ENCODE peak calls at places on chromosome 7, in seven cellular contexts. One of them, this sample, is unnamed.

GRCh38 chr7:14377646-14378266 is 388.3 kb upstream of the ETV1 start:
- DNase-seq in amniotic epithelial cell: peak; percentile 47
- DNase-seq in amniotic stem cell: no peak
- DNase-seq in MCF 10A: peak; percentile 61
- DNase-seq in body of pancreas: no peak
- DNase-seq in neuronal stem cell: no peak
- DNase-seq in NCI-H526 treated with DMSO at 0.1 percent for 48 hours: no peak
- DNase-seq in this sample: no peak

GRCh38 chr7:28165971-28166955 is 14.3 kb downstream of the JAZF1 start:
- DNase-seq in amniotic epithelial cell: peak; percentile 97
- DNase-seq in amniotic stem cell: peak; percentile 53
- DNase-seq in MCF 10A: peak; percentile 55
- DNase-seq in body of pancreas: no peak
- DNase-seq in neuronal stem cell: no peak
- DNase-seq in NCI-H526 treated with DMSO at 0.1 percent for 48 hours: no peak
- DNase-seq in this sample: no peak

GRCh38 chr7:35038340-35038738 is 1.1 kb upstream of the DPY19L1 start:
- DNase-seq in amniotic epithelial cell: no peak
- DNase-seq in amniotic stem cell: no peak
- DNase-seq in MCF 10A: no peak
- DNase-seq in body of pancreas: no peak
- DNase-seq in neuronal stem cell: no peak
- DNase-seq in NCI-H526 treated with DMSO at 0.1 percent for 48 hours: no peak
- DNase-seq in this sample: no peak

GRCh38 chr7:73850781-73851207 is 8.5 kb upstream of the METTL27 start:
- DNase-seq in amniotic epithelial cell: peak; percentile 99
- DNase-seq in amniotic stem cell: peak; percentile 87
- DNase-seq in MCF 10A: peak; percentile 97
- DNase-seq in body of pancreas: no peak
- DNase-seq in neuronal stem cell: no peak
- DNase-seq in NCI-H526 treated with DMSO at 0.1 percent for 48 hours: no peak
- DNase-seq in this sample: no peak

GRCh38 chr7:103073989-103074518 is 542 bp downstream of the FBXL13 start:
- DNase-seq in amniotic epithelial cell: peak; percentile 67
- DNase-seq in amniotic stem cell: no peak
- DNase-seq in MCF 10A: no peak
- DNase-seq in body of pancreas: peak; percentile 53
- DNase-seq in neuronal stem cell: no peak
- DNase-seq in NCI-H526 treated with DMSO at 0.1 percent for 48 hours: no peak
- DNase-seq in this sample: peak; percentile 6

GRCh38 chr7:44284216-44284615 is 41.2 kb downstream of the CAMK2B start:
- DNase-seq in amniotic epithelial cell: no peak
- DNase-seq in amniotic stem cell: no peak
- DNase-seq in MCF 10A: no peak
- DNase-seq in body of pancreas: peak; percentile 15
- DNase-seq in neuronal stem cell: no peak
- DNase-seq in NCI-H526 treated with DMSO at 0.1 percent for 48 hours: no peak
- DNase-seq in this sample: no peak

GRCh38 chr7:17185690-17186070 is 112.8 kb upstream of the AHR start:
- DNase-seq in amniotic epithelial cell: peak; percentile 65
- DNase-seq in amniotic stem cell: no peak
- DNase-seq in MCF 10A: no peak
- DNase-seq in body of pancreas: no peak
- DNase-seq in neuronal stem cell: no peak
- DNase-seq in NCI-H526 treated with DMSO at 0.1 percent for 48 hours: no peak
- DNase-seq in this sample: no peak

GRCh38 chr7:110766874-110767273 is 324.1 kb upstream of the LRRN3 start:
- DNase-seq in amniotic epithelial cell: no peak
- DNase-seq in amniotic stem cell: no peak
- DNase-seq in MCF 10A: no peak
- DNase-seq in body of pancreas: no peak
- DNase-seq in neuronal stem cell: no peak
- DNase-seq in NCI-H526 treated with DMSO at 0.1 percent for 48 hours: peak; percentile 50
- DNase-seq in this sample: no peak

GRCh38 chr7:4694653-4695335 is 12.7 kb downstream of the FOXK1 start:
- DNase-seq in amniotic epithelial cell: peak; percentile 85
- DNase-seq in amniotic stem cell: no peak
- DNase-seq in MCF 10A: peak; percentile 22
- DNase-seq in body of pancreas: peak; percentile 27
- DNase-seq in neuronal stem cell: no peak
- DNase-seq in NCI-H526 treated with DMSO at 0.1 percent for 48 hours: no peak
- DNase-seq in this sample: no peak

GRCh38 chr7:149690688-149691446 is 82.5 kb downstream of the ZNF467 start:
- DNase-seq in amniotic epithelial cell: peak; percentile 85
- DNase-seq in amniotic stem cell: no peak
- DNase-seq in MCF 10A: peak; percentile 91
- DNase-seq in body of pancreas: peak; percentile 37
- DNase-seq in neuronal stem cell: no peak
- DNase-seq in NCI-H526 treated with DMSO at 0.1 percent for 48 hours: peak; percentile 92
- DNase-seq in this sample: peak; percentile 10

GRCh38 chr7:106326594-106327537 is 42.1 kb upstream of the NAMPT start:
- DNase-seq in amniotic epithelial cell: no peak
- DNase-seq in amniotic stem cell: no peak
- DNase-seq in MCF 10A: no peak
- DNase-seq in body of pancreas: no peak
- DNase-seq in neuronal stem cell: no peak
- DNase-seq in NCI-H526 treated with DMSO at 0.1 percent for 48 hours: no peak
- DNase-seq in this sample: no peak

GRCh38 chr7:81211617-81212016 is 292.8 kb upstream of the SEMA3C start:
- DNase-seq in amniotic epithelial cell: no peak
- DNase-seq in amniotic stem cell: no peak
- DNase-seq in MCF 10A: no peak
- DNase-seq in body of pancreas: no peak
- DNase-seq in neuronal stem cell: no peak
- DNase-seq in NCI-H526 treated with DMSO at 0.1 percent for 48 hours: no peak
- DNase-seq in this sample: no peak

GRCh38 chr7:68476966-68477365 is 1121.3 kb upstream of the AUTS2 start:
- DNase-seq in amniotic epithelial cell: no peak
- DNase-seq in amniotic stem cell: no peak
- DNase-seq in MCF 10A: no peak
- DNase-seq in body of pancreas: no peak
- DNase-seq in neuronal stem cell: no peak
- DNase-seq in NCI-H526 treated with DMSO at 0.1 percent for 48 hours: no peak
- DNase-seq in this sample: no peak

GRCh38 chr7:77727527-77727926 is 31.3 kb downstream of the RSBN1L start:
- DNase-seq in amniotic epithelial cell: no peak
- DNase-seq in amniotic stem cell: no peak
- DNase-seq in MCF 10A: no peak
- DNase-seq in body of pancreas: no peak
- DNase-seq in neuronal stem cell: no peak
- DNase-seq in NCI-H526 treated with DMSO at 0.1 percent for 48 hours: no peak
- DNase-seq in this sample: peak; percentile 16

GRCh38 chr7:101604331-101604933 is 24.7 kb downstream of the MYL10 start:
- DNase-seq in amniotic epithelial cell: no peak
- DNase-seq in amniotic stem cell: no peak
- DNase-seq in MCF 10A: no peak
- DNase-seq in body of pancreas: no peak
- DNase-seq in neuronal stem cell: no peak
- DNase-seq in NCI-H526 treated with DMSO at 0.1 percent for 48 hours: no peak
- DNase-seq in this sample: no peak

GRCh38 chr7:70630647-70631457 is 501.1 kb upstream of the GALNT17 start:
- DNase-seq in amniotic epithelial cell: no peak
- DNase-seq in amniotic stem cell: no peak
- DNase-seq in MCF 10A: no peak
- DNase-seq in body of pancreas: no peak
- DNase-seq in neuronal stem cell: no peak
- DNase-seq in NCI-H526 treated with DMSO at 0.1 percent for 48 hours: no peak
- DNase-seq in this sample: no peak

GRCh38 chr7:30925117-30925516 is 13.5 kb downstream of the AQP1 start:
- DNase-seq in amniotic epithelial cell: no peak
- DNase-seq in amniotic stem cell: no peak
- DNase-seq in MCF 10A: no peak
- DNase-seq in body of pancreas: no peak
- DNase-seq in neuronal stem cell: no peak
- DNase-seq in NCI-H526 treated with DMSO at 0.1 percent for 48 hours: no peak
- DNase-seq in this sample: no peak